ENCODE peak calls at places on chromosomes 13 and 19, in nine cellular contexts. E, Q, F, P, D, W, M, H and Z are unnamed samples.
A peak's percentile ranks its signal among the peaks of the same experiment; 100 is the strongest.

GRCh38 chr13:102235689-102236088 is 166.2 kb downstream of the FGF14 start:
- DNase-seq in W (no peak), M (no peak), Q (no peak), H (no peak), E (no peak), F (no peak), P (no peak), D (no peak), Z (no peak)

GRCh38 chr13:35552172-35552844 is 75.8 kb upstream of the MAB21L1 start:
- DNase-seq in E (no peak), H (no peak), Q (no peak), M (no peak), W (no peak), F (no peak), P (no peak), D (no peak), Z (peak; percentile 76)

GRCh38 chr13:50512602-50513527 is 330.6 kb downstream of the DLEU7 start:
- DNase-seq in Q (peak; percentile 79), P (peak; percentile 65), M (no peak), H (peak; percentile 60), D (peak; percentile 66), W (peak; percentile 38), E (no peak), F (no peak), Z (no peak)

GRCh38 chr19:54178581-54179261 is 5.8 kb upstream of the TMC4 start:
- DNase-seq in P (no peak), W (no peak), Q (no peak), D (no peak), E (no peak), F (no peak), H (no peak), M (no peak), Z (no peak)

GRCh38 chr19:39127812-39128510 is 2.4 kb downstream of the PAK4 start:
- DNase-seq in H (no peak), D (no peak), W (no peak), E (no peak), P (no peak), M (no peak), Q (no peak), F (no peak), Z (no peak)

GRCh38 chr13:38763446-38764381 is 76.8 kb downstream of the FREM2 start:
- DNase-seq in E (peak; percentile 61), Q (peak; percentile 40), D (no peak), W (no peak), P (peak; percentile 23), H (peak; percentile 58), M (no peak), F (no peak), Z (peak; percentile 23)

GRCh38 chr19:49954092-49954825 is 6.7 kb downstream of the SIGLEC11 start:
- DNase-seq in W (no peak), F (no peak), D (no peak), E (no peak), Q (peak; percentile 32), H (peak; percentile 60), P (peak; percentile 50), M (no peak), Z (no peak)

GRCh38 chr19:37413243-37414084 is 42.6 kb downstream of the ZNF527 start:
- DNase-seq in W (no peak), H (no peak), P (no peak), M (no peak), F (no peak), D (no peak), E (no peak), Q (no peak), Z (peak; percentile 2)

GRCh38 chr13:45048890-45049407 is 59.6 kb downstream of the GPALPP1 start:
- DNase-seq in M (no peak), Q (peak; percentile 20), H (no peak), W (no peak), E (no peak), F (no peak), P (no peak), D (no peak), Z (no peak)

GRCh38 chr13:45051315-45051714 is 62.0 kb downstream of the GPALPP1 start:
- DNase-seq in F (no peak), D (no peak), H (no peak), E (no peak), M (no peak), P (no peak), Q (no peak), W (no peak), Z (no peak)

GRCh38 chr13:45046445-45046844 is 57.1 kb downstream of the GPALPP1 start:
- DNase-seq in D (no peak), Q (no peak), H (no peak), W (no peak), E (no peak), M (no peak), P (no peak), F (no peak), Z (no peak)

GRCh38 chr13:45049478-45049877 is 60.1 kb downstream of the GPALPP1 start:
- DNase-seq in E (no peak), F (no peak), Q (no peak), H (no peak), P (no peak), M (no peak), W (no peak), D (no peak), Z (no peak)

DNA sequence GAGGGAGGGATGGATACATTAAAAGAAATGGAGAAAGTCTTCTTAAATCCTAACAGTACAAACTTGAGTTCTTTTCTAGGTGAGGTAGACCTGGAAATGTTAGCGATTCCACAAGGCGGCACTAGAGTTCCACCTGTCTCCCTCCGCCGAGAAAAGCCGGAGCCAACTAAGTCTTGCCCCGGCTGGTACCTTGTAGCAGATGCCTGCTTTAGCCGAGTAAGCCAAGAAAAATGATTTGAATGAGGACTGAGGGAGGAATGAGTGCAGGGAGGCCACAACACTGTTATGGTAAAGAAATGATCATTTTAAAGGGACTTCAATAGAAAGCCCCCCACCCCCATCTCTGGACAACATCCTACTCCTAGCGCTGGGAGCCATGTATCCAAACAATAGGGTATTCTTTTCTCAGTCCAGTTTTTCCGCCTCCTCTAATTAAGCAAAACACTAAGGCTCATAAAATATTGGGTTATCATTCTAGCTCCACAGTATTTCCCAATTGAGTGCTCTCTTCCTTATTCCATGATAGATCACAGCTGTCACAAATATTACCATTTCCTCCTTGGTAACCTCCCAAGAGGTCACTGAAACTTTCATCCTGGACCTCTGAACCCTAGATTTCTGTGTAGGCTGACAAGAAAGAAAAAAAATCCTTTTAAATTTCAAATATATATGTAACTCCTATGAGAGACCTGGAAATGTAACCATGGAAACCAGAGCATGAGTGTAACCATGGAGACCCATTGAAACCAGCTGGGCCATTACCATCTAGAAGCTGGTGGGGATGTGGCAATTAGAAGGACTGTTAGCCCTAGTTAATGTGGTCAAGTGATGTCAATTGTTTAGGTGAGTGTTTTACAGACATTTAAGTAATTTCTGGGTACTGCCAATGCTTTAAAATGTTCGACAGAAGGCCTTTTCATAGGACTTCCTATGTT is 58.3 kb downstream of the GPALPP1 start:
- DNase-seq in W (peak; percentile 59), Q (peak; percentile 85), M (peak; percentile 16), P (peak; percentile 68), H (peak; percentile 88), F (peak; percentile 74), E (peak; percentile 76), D (peak; percentile 66), Z (peak; percentile 77)
- H3K4me3 ChIP-seq in W (peak overlapping the region; percentile 46), Q (peak overlapping the region; percentile 48), M (peak overlapping the region; percentile 66), P (peak overlapping the region; percentile 7), H (peak overlapping the region; percentile 32), F (peak overlapping the region; percentile 57), E (no peak overlapping the region), D (peak overlapping the region; percentile 66), Z (peak overlapping the region; percentile 52)

GRCh38 chr13:80604094-80604493 is 263.2 kb upstream of the SPRY2 start:
- DNase-seq in F (no peak), P (no peak), Q (no peak), E (no peak), W (no peak), D (peak; percentile 22), M (no peak), H (peak; percentile 63), Z (no peak)
- H3K4me3 ChIP-seq in F (no peak overlapping the region), P (no peak overlapping the region), Q (no peak overlapping the region), E (no peak overlapping the region), W (no peak overlapping the region), D (no peak overlapping the region), M (no peak overlapping the region), H (no peak overlapping the region), Z (no peak overlapping the region)

GRCh38 chr13:113532156-113532806 is 41.8 kb upstream of the DCUN1D2 start:
- DNase-seq in D (peak; percentile 44), F (no peak), E (peak; percentile 63), H (no peak), Q (no peak), M (no peak), W (no peak), P (no peak), Z (peak; percentile 24)

GRCh38 chr13:113535381-113535781 is 44.9 kb upstream of the DCUN1D2 start:
- DNase-seq in P (no peak), F (no peak), W (no peak), H (no peak), D (no peak), Q (no peak), M (no peak), E (no peak), Z (no peak)

GRCh38 chr13:113533441-113533840 is 42.9 kb upstream of the DCUN1D2 start:
- DNase-seq in W (no peak), Q (no peak), H (peak; percentile 12), P (peak; percentile 76), M (no peak), F (no peak), E (no peak), D (no peak), Z (no peak)

GRCh38 chr13:113536461-113537110 is 46.1 kb upstream of the DCUN1D2 start:
- DNase-seq in F (no peak), Q (no peak), H (no peak), E (no peak), P (no peak), D (no peak), W (no peak), M (no peak), Z (no peak)

DNA sequence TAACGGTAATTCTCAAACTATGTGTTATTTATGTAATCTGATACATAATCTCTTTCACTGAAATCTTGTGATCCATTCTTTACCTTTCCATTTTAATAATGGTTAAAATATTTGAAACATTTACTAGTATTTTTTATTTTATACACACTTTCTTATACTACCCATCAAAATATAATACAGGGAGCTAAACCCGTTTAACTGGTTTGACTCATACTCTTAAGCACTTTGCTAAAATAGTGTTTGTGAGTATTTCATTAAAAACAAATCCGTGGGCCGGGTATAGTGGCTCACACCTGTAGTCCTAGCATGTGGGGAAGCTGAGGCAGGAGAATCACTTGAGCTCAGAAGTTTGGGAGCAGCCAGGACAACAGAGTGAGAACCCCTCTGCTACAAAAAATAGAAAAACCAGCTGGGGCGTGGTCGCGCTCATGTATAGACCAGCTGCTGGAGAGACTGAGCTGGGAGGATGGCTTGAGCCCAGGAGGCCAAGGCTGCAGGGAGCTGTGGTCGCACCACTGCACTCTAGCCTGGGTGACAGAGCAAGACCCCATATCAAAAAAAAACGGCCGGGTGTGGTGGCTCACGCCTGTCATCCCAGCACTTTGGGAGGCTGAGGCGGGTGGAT is 43.8 kb upstream of the DCUN1D2 start:
- DNase-seq in F (no peak), M (no peak), P (no peak), H (no peak), D (no peak), Q (no peak), E (no peak), W (no peak), Z (no peak)
- H3K4me3 ChIP-seq in F (no peak overlapping the region), M (no peak overlapping the region), P (no peak overlapping the region), H (no peak overlapping the region), D (no peak overlapping the region), Q (no peak overlapping the region), E (no peak overlapping the region), W (no peak overlapping the region), Z (no peak overlapping the region)

GRCh38 chr13:46899801-46900200 is 2.9 kb upstream of the HTR2A start:
- DNase-seq in E (no peak), F (no peak), M (no peak), W (no peak), Q (no peak), P (no peak), H (no peak), D (no peak), Z (no peak)

GRCh38 chr13:46893820-46894533 is 2.9 kb downstream of the HTR2A start:
- DNase-seq in D (peak; percentile 58), W (peak; percentile 37), E (peak; percentile 71), H (peak; percentile 60), Q (peak; percentile 63), P (peak; percentile 25), M (no peak), F (no peak), Z (peak; percentile 31)

GRCh38 chr13:46893221-46893620 is 3.6 kb downstream of the HTR2A start:
- DNase-seq in Q (no peak), W (no peak), D (no peak), F (no peak), H (no peak), M (no peak), E (no peak), P (no peak), Z (no peak)

GRCh38 chr13:46896346-46897138 is at the start of gene HTR2A:
- DNase-seq in H (peak; percentile 55), E (no peak), F (no peak), Q (peak; percentile 5), W (no peak), P (no peak), M (no peak), D (peak; percentile 23), Z (peak; percentile 8)

DNA sequence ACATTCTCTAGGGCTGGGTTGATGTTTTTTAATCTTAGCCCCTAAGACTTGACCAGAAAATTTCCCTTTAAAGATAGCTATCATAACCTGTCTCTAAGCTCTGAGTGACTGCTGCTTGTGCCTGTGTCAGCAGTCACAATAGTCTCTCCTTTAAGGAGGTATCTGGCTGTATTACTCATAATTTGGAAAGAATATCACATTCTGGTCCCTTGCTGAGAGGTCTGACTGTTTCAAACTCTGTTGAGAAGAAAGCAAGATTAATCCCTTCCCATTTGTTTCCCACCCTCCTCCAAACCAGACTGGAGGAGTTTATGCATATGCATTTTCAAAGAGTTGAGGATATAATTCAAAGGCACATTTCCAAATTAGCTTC is 2.3 kb downstream of the HTR2A start:
- DNase-seq in Q (no peak), D (no peak), E (no peak), H (no peak), F (no peak), W (no peak), M (no peak), P (no peak), Z (no peak)
- H3K4me3 ChIP-seq in Q (no peak overlapping the region), D (peak overlapping the region; percentile 67), E (peak overlapping the region; percentile 73), H (peak overlapping the region; percentile 68), F (peak overlapping the region; percentile 73), W (peak overlapping the region; percentile 61), M (peak overlapping the region; percentile 81), P (no peak overlapping the region), Z (peak overlapping the region; percentile 57)